ENCODE peak calls at places on chromosomes 2 and 18, in eight cellular contexts. N is psoas muscle, B is uterus, P is adrenal gland, G is SJSA1, T is AG04450, Y is hepatocyte, K is body of pancreas. S is an unnamed sample.

GRCh38 chr2:10080536-10081304 is 509 bp upstream of the CYS1 start:
- DNase-seq in N (peak), B (no peak), P (no peak), G (peak), T (no peak), Y (peak), K (no peak), S (no peak)

GRCh38 chr18:70289351-70290330 is 796 bp downstream of the SOCS6 start:
- DNase-seq in N (peak), B (no peak), P (peak), G (peak), T (no peak), Y (peak), K (peak), S (no peak)

GRCh38 chr18:70337139-70337972 is 48.5 kb downstream of the SOCS6 start:
- DNase-seq in N (peak), B (no peak), P (peak), G (peak), T (peak), Y (peak), K (peak), S (no peak)

GRCh38 chr18:58180172-58180571 is 136.1 kb downstream of the NEDD4L start:
- DNase-seq in N (no peak), B (no peak), P (no peak), G (no peak), T (no peak), Y (no peak), K (peak), S (no peak)

GRCh38 chr2:36420569-36421164 is 65.1 kb downstream of the CRIM1 start:
- DNase-seq in N (no peak), B (no peak), P (no peak), G (no peak), T (no peak), Y (no peak), K (no peak), S (no peak)

GRCh38 chr2:148554459-148555247 is 89.9 kb upstream of the EPC2 start:
- DNase-seq in N (no peak), B (no peak), P (no peak), G (peak), T (no peak), Y (no peak), K (no peak), S (no peak)

GRCh38 chr2:156004460-156004859 is 328.1 kb downstream of the NR4A2 start:
- DNase-seq in N (no peak), B (no peak), P (no peak), G (no peak), T (no peak), Y (no peak), K (no peak), S (no peak)

GRCh38 chr2:27085670-27086089 is 892 bp upstream of the KHK start:
- DNase-seq in N (peak), B (peak), P (peak), G (peak), T (no peak), Y (peak), K (peak), S (peak)

GRCh38 chr18:32661486-32662299 is 111.1 kb downstream of the KLHL14 start:
- DNase-seq in N (no peak), B (no peak), P (no peak), G (no peak), T (no peak), Y (peak), K (no peak), S (no peak)

GRCh38 chr2:176873403-176873802 is 339.2 kb upstream of the HNRNPA3 start:
- DNase-seq in N (no peak), B (no peak), P (no peak), G (no peak), T (no peak), Y (no peak), K (no peak), S (no peak)

GRCh38 chr18:80009661-80010550 is 21.5 kb upstream of the TXNL4A start:
- DNase-seq in N (peak), B (peak), P (peak), G (peak), T (peak), Y (peak), K (peak), S (no peak)

GRCh38 chr2:16525265-16525887 is 140.3 kb downstream of the CYRIA start:
- DNase-seq in N (peak), B (no peak), P (peak), G (no peak), T (no peak), Y (peak), K (no peak), S (no peak)

GRCh38 chr2:161912154-161912553 is 161.9 kb downstream of the DPP4 start:
- DNase-seq in N (no peak), B (no peak), P (no peak), G (no peak), T (no peak), Y (no peak), K (no peak), S (no peak)

GRCh38 chr2:224211821-224212220 is 172.7 kb upstream of the SERPINE2 start:
- DNase-seq in N (no peak), B (no peak), P (no peak), G (no peak), T (no peak), Y (no peak), K (no peak), S (no peak)

GRCh38 chr2:19474128-19474527 is 115.7 kb upstream of the OSR1 start:
- DNase-seq in N (no peak), B (no peak), P (no peak), G (no peak), T (no peak), Y (peak), K (peak), S (no peak)

GRCh38 chr2:97731274-97732050 is 18.1 kb downstream of the ZAP70 start:
- DNase-seq in N (no peak), B (no peak), P (no peak), G (no peak), T (no peak), Y (no peak), K (no peak), S (no peak)

GRCh38 chr2:209426432-209426831 is 2.6 kb downstream of the MAP2 start:
- DNase-seq in N (no peak), B (no peak), P (no peak), G (no peak), T (no peak), Y (no peak), K (peak), S (no peak)

GRCh38 chr2:227406177-227407031 is 18.7 kb upstream of the SCYGR1 start:
- DNase-seq in N (no peak), B (peak), P (peak), G (peak), T (peak), Y (peak), K (peak), S (peak)

GRCh38 chr2:225074919-225075681 is 32.8 kb upstream of the DOCK10 start:
- DNase-seq in N (no peak), B (no peak), P (no peak), G (no peak), T (no peak), Y (no peak), K (no peak), S (no peak)

GRCh38 chr18:72544092-72544886 is at the start of gene CBLN2:
- DNase-seq in N (no peak), B (no peak), P (peak), G (peak), T (peak), Y (peak), K (peak), S (no peak)

GRCh38 chr2:157246212-157247067 is 11.1 kb upstream of the GALNT5 start:
- DNase-seq in N (no peak), B (no peak), P (no peak), G (peak), T (peak), Y (peak), K (no peak), S (no peak)

GRCh38 chr18:49631146-49631866 is 69.4 kb downstream of the LIPG start:
- DNase-seq in N (no peak), B (no peak), P (no peak), G (no peak), T (no peak), Y (no peak), K (no peak), S (no peak)

GRCh38 chr2:199875400-199875799 is 24.4 kb upstream of the FTCDNL1 start:
- DNase-seq in N (no peak), B (no peak), P (no peak), G (peak), T (no peak), Y (no peak), K (no peak), S (no peak)

GRCh38 chr2:233491326-233491725 is 75.3 kb downstream of the USP40 start:
- DNase-seq in N (no peak), B (no peak), P (no peak), G (no peak), T (no peak), Y (no peak), K (no peak), S (no peak)

GRCh38 chr2:173118385-173118784 is 42.7 kb downstream of the MAP3K20 start:
- DNase-seq in N (no peak), B (no peak), P (no peak), G (no peak), T (no peak), Y (no peak), K (no peak), S (no peak)

GRCh38 chr2:15782009-15782751 is 158.2 kb upstream of the MYCN start:
- DNase-seq in N (no peak), B (no peak), P (no peak), G (peak), T (no peak), Y (no peak), K (no peak), S (no peak)

GRCh38 chr2:188765522-188765921 is 208.7 kb upstream of the COL3A1 start:
- DNase-seq in N (no peak), B (no peak), P (no peak), G (peak), T (no peak), Y (peak), K (no peak), S (no peak)

GRCh38 chr2:241798081-241798630 is 10.8 kb upstream of the NEU4 start:
- DNase-seq in N (peak), B (peak), P (no peak), G (no peak), T (no peak), Y (no peak), K (no peak), S (peak)

GRCh38 chr2:68357608-68358337 is 7.3 kb upstream of the PLEK start:
- DNase-seq in N (peak), B (peak), P (peak), G (no peak), T (peak), Y (peak), K (peak), S (peak)

GRCh38 chr2:9769171-9770005 is 73.9 kb upstream of the TAF1B start:
- DNase-seq in N (no peak), B (no peak), P (no peak), G (no peak), T (no peak), Y (peak), K (peak), S (no peak)

GRCh38 chr2:193776988-193777387 is 1582.3 kb upstream of the TMEFF2 start:
- DNase-seq in N (no peak), B (no peak), P (no peak), G (no peak), T (no peak), Y (no peak), K (no peak), S (no peak)

GRCh38 chr2:5845798-5846197 is 153.6 kb downstream of the SOX11 start:
- DNase-seq in N (no peak), B (no peak), P (no peak), G (no peak), T (no peak), Y (no peak), K (no peak), S (no peak)

GRCh38 chr18:31648966-31649429 is 35.4 kb downstream of the B4GALT6 start:
- DNase-seq in N (no peak), B (no peak), P (peak), G (no peak), T (no peak), Y (peak), K (no peak), S (no peak)

GRCh38 chr2:143907801-143908200 is 612.1 kb downstream of the ZEB2 start:
- DNase-seq in N (no peak), B (no peak), P (no peak), G (no peak), T (no peak), Y (no peak), K (no peak), S (no peak)

GRCh38 chr2:36357506-36358316 is 2.1 kb downstream of the CRIM1 start:
- DNase-seq in N (peak), B (peak), P (peak), G (peak), T (peak), Y (peak), K (peak), S (peak)

GRCh38 chr18:2143666-2144065 is 427.6 kb downstream of the METTL4 start:
- DNase-seq in N (no peak), B (no peak), P (no peak), G (no peak), T (no peak), Y (no peak), K (no peak), S (no peak)

GRCh38 chr2:235614900-235615712 is 121.3 kb downstream of the AGAP1 start:
- DNase-seq in N (peak), B (peak), P (peak), G (no peak), T (peak), Y (no peak), K (peak), S (peak)

GRCh38 chr2:127145255-127145899 is 38.4 kb upstream of the BIN1 start:
- DNase-seq in N (peak), B (no peak), P (peak), G (no peak), T (no peak), Y (no peak), K (no peak), S (no peak)

GRCh38 chr2:201403904-201404303 is 46.8 kb upstream of the FLACC1 start:
- DNase-seq in N (no peak), B (no peak), P (no peak), G (peak), T (no peak), Y (no peak), K (no peak), S (no peak)

GRCh38 chr2:6863792-6864191 is 1.9 kb downstream of the CMPK2 start:
- DNase-seq in N (peak), B (peak), P (peak), G (no peak), T (no peak), Y (no peak), K (peak), S (no peak)

GRCh38 chr2:109320195-109320935 is 191.4 kb downstream of the SH3RF3 start:
- DNase-seq in N (no peak), B (no peak), P (no peak), G (no peak), T (no peak), Y (no peak), K (no peak), S (no peak)

GRCh38 chr2:109317471-109318090 is 188.6 kb downstream of the SH3RF3 start:
- DNase-seq in N (peak), B (no peak), P (no peak), G (no peak), T (no peak), Y (no peak), K (no peak), S (no peak)

GRCh38 chr2:109316091-109316490 is 187.1 kb downstream of the SH3RF3 start:
- DNase-seq in N (no peak), B (no peak), P (no peak), G (no peak), T (no peak), Y (no peak), K (no peak), S (no peak)

GRCh38 chr2:109318949-109319342 is 189.9 kb downstream of the SH3RF3 start:
- DNase-seq in N (no peak), B (no peak), P (no peak), G (no peak), T (no peak), Y (no peak), K (no peak), S (no peak)

GRCh38 chr2:109318150-109318948 is 189.3 kb downstream of the SH3RF3 start:
- DNase-seq in N (peak), B (peak), P (peak), G (peak), T (peak), Y (peak), K (peak), S (peak)
- H3K4me3 ChIP-seq in N (peak), B (no peak), P (no peak), G (no peak), T (peak), Y (no peak), K (no peak), S (no peak)

DNA sequence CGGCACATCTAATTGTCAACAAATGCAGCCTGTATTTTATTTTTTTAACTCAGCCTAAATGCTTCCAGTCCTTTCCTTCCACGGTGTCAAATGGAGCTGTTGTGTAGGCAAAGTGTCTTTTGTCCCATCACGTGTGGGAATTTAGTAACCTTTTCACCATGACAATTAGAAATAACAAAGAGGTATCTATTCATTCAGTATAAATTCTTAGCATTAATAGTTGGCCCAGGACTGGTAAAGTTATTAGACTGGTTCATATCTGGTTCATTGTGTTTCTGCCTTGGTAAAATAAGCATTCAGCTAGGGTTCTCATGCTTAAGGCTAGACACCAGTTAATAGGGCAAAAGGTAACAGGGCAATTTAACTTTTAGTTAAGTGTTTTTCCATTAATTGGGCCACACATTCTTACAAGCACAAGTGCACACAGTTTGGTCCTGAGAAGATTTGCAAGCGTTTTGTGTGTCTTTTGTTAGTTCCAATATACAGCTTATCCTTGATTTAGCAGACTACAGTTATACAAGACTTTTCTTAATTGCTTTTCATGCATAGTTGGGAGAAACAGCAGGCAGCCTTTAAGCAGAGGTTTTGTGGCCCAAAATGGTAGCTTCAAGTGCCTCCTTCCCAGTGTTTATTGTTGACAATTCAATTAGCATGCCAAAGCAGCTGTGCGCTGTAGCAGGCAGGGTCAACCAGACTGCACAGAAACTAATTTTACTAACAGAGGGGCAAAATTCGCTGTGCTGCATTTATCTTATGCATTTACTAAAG is 47.7 kb downstream of the FRZB start:
- DNase-seq in N (no peak), B (no peak), P (no peak), G (no peak), T (no peak), Y (no peak), K (no peak), S (no peak)
- H3K4me3 ChIP-seq in N (no peak), B (no peak), P (no peak), G (no peak), T (no peak), Y (no peak), K (no peak), S (no peak)

GRCh38 chr2:219273887-219274391 is 5.2 kb upstream of the DNAJB2 start:
- DNase-seq in N (no peak), B (no peak), P (peak), G (no peak), T (no peak), Y (no peak), K (no peak), S (no peak)

GRCh38 chr2:219272995-219273394 is 6.2 kb upstream of the DNAJB2 start:
- DNase-seq in N (no peak), B (no peak), P (peak), G (no peak), T (no peak), Y (no peak), K (no peak), S (no peak)

GRCh38 chr2:219271021-219271420 is 8.1 kb upstream of the DNAJB2 start:
- DNase-seq in N (no peak), B (no peak), P (no peak), G (no peak), T (no peak), Y (no peak), K (no peak), S (no peak)

GRCh38 chr2:219272351-219272750 is 6.8 kb upstream of the DNAJB2 start:
- DNase-seq in N (no peak), B (no peak), P (no peak), G (no peak), T (no peak), Y (no peak), K (no peak), S (no peak)

DNA sequence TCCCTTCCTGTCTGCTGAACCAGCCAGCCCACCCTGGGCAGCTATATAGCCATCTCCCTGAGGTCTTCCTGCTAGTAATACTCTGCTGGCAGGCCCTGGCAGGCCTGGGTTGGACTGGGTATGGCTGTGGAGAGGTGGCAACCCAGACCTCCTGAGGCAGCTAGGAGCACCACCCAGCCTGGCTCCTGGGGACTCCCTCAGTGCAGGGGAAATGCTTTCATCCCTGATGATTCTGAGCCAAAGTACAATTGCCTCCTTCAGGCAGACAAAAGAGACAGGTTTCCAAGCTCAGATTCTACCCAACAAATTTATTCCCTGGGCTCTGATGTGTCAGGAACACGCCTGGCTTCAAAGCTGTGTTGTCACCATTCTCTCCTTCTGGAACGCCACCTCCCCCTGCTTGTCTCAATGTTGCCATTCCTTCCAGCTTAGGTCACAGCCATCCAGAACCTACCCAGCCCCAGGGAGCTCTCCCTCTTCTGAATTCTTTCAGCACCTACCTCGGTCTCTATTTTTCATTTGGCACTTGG is 4.7 kb upstream of the DNAJB2 start:
- DNase-seq in N (no peak), B (peak), P (peak), G (peak), T (peak), Y (peak), K (peak), S (no peak)
- H3K4me3 ChIP-seq in N (no peak), B (no peak), P (no peak), G (no peak), T (peak), Y (no peak), K (no peak), S (no peak)

GRCh38 chr2:186947516-186947915 is 98.5 kb upstream of the ZSWIM2 start:
- DNase-seq in N (no peak), B (no peak), P (no peak), G (no peak), T (no peak), Y (no peak), K (no peak), S (no peak)
- H3K4me3 ChIP-seq in N (no peak), B (no peak), P (no peak), G (no peak), T (no peak), Y (no peak), K (no peak), S (no peak)

S was measured in tibial nerve.